ENCODE peak calls at places on chromosome 2, in eight cellular contexts. Z is kidney, C is suprapubic skin, D is heart left ventricle, Q is neural progenitor cell, P is gastrocnemius medialis, Y is heart right ventricle, A is ascending aorta. B is an unnamed sample.
A peak's percentile ranks its signal among the peaks of the same experiment; 100 is the strongest.

GRCh38 chr2:114784890-114785583 is 342.6 kb downstream of the DPP10 start:
- DNase-seq in P (no peak), D (no peak), A (no peak), Z (no peak), C (no peak), Q (no peak), Y (no peak), B (no peak)

GRCh38 chr2:170576296-170576695 is 138.8 kb upstream of the SP5 start:
- DNase-seq in A (no peak), Z (no peak), P (no peak), D (no peak), Q (no peak), Y (no peak), C (no peak), B (no peak)

GRCh38 chr2:98269274-98269673 is 77.0 kb upstream of the CNGA3 start:
- DNase-seq in Q (peak; percentile 66), C (no peak), P (no peak), D (no peak), A (no peak), Y (no peak), Z (no peak), B (peak; percentile 62)

GRCh38 chr2:222993920-222994650 is 57.9 kb upstream of the KCNE4 start:
- DNase-seq in P (peak; percentile 89), C (peak; percentile 86), Q (no peak), D (peak; percentile 89), A (peak; percentile 94), Y (peak; percentile 68), Z (peak; percentile 85), B (no peak)

GRCh38 chr2:23762141-23762540 is 164.8 kb downstream of the ATAD2B start:
- DNase-seq in C (no peak), D (no peak), A (no peak), Y (no peak), Z (no peak), P (no peak), Q (no peak), B (no peak)

GRCh38 chr2:174681099-174681982 is 82.9 kb downstream of the CHRNA1 start:
- DNase-seq in Y (no peak), P (no peak), C (no peak), Z (no peak), A (no peak), D (no peak), Q (peak; percentile 56), B (no peak)

GRCh38 chr2:120442923-120443571 is 97.1 kb downstream of the INHBB start:
- DNase-seq in Z (peak; percentile 89), Q (peak; percentile 86), D (no peak), P (no peak), A (no peak), Y (no peak), C (peak; percentile 73), B (peak; percentile 47)

GRCh38 chr2:120227111-120227991 is 4.2 kb upstream of the TMEM185B start:
- DNase-seq in Y (no peak), C (peak; percentile 56), P (no peak), Z (peak; percentile 31), Q (no peak), A (peak; percentile 52), D (no peak), B (no peak)

GRCh38 chr2:127422631-127423475 is 4.6 kb downstream of the PROC start:
- DNase-seq in Y (no peak), D (no peak), A (no peak), C (no peak), Q (peak; percentile 79), P (no peak), Z (no peak), B (peak; percentile 15)

GRCh38 chr2:25386662-25387478 is 45.1 kb upstream of the DNMT3A start:
- DNase-seq in P (no peak), A (no peak), Y (no peak), Q (no peak), D (no peak), C (no peak), Z (no peak), B (no peak)

GRCh38 chr2:111698743-111699554 is 185.0 kb downstream of the ANAPC1 start:
- DNase-seq in C (peak; percentile 81), A (peak; percentile 83), D (peak; percentile 65), Y (peak; percentile 31), P (peak; percentile 79), Z (peak; percentile 89), Q (no peak), B (no peak)

GRCh38 chr2:57862153-57862552 is 184.5 kb upstream of the VRK2 start:
- DNase-seq in A (no peak), Q (no peak), Z (no peak), Y (no peak), D (no peak), C (no peak), P (no peak), B (no peak)

GRCh38 chr2:99864561-99865216 is 277.7 kb downstream of the AFF3 start:
- DNase-seq in P (peak; percentile 11), Z (no peak), D (no peak), A (no peak), Y (no peak), C (no peak), Q (no peak), B (no peak)

GRCh38 chr2:39379643-39380524 is 57.2 kb downstream of the MAP4K3 start:
- DNase-seq in Q (peak; percentile 43), C (no peak), D (no peak), Z (no peak), Y (no peak), P (peak; percentile 12), A (no peak), B (no peak)

GRCh38 chr2:28895189-28895893 is 874 bp downstream of the WDR43 start:
- DNase-seq in P (peak; percentile 29), Q (peak; percentile 17), C (peak; percentile 70), A (peak; percentile 65), Y (no peak), D (peak; percentile 39), Z (peak; percentile 72), B (no peak)

GRCh38 chr2:55916473-55917049 is 7.0 kb downstream of the EFEMP1 start:
- DNase-seq in Q (no peak), A (no peak), Z (no peak), Y (no peak), P (no peak), C (no peak), D (no peak), B (no peak)
- H3K4me3 ChIP-seq in Q (no peak overlapping the region), A (peak overlapping the region; percentile 36), Z (no peak overlapping the region), Y (no peak overlapping the region), P (no peak overlapping the region), C (no peak overlapping the region), D (no peak overlapping the region), B (no peak overlapping the region)

DNA sequence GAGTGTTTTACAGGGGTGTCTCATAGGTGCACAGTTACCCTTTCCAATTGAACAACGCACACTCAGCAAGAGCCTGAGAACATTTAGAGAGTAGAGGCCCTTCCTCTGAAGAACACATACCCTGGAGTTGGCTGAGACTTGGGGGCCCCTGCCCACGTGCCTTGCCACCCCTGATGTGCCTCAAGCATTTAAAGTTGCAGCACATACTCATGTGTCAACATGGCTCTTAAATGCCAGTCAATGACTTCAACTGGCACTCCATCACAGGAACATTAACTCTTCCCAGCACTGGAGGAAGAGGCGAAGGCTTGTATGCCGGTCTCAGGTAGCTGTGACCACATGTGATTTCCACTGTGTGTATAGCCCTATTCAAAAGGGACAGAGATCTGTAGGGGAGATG is 57.4 kb downstream of the SPRED2 start:
- DNase-seq in Y (no peak), P (no peak), D (no peak), A (no peak), C (no peak), Q (no peak), Z (no peak), B (no peak)
- H3K4me1 ChIP-seq in Y (peaks cover 77% of the 10 kb centered on the region), P (peaks cover 19% of the 10 kb centered on the region), D (no peaks in the 10 kb centered on the region), A (no peaks in the 10 kb centered on the region), C (peaks cover 19% of the 10 kb centered on the region), Q (peaks cover 31% of the 10 kb centered on the region), Z (peaks cover 13% of the 10 kb centered on the region), B (peaks cover 2% of the 10 kb centered on the region)

DNA sequence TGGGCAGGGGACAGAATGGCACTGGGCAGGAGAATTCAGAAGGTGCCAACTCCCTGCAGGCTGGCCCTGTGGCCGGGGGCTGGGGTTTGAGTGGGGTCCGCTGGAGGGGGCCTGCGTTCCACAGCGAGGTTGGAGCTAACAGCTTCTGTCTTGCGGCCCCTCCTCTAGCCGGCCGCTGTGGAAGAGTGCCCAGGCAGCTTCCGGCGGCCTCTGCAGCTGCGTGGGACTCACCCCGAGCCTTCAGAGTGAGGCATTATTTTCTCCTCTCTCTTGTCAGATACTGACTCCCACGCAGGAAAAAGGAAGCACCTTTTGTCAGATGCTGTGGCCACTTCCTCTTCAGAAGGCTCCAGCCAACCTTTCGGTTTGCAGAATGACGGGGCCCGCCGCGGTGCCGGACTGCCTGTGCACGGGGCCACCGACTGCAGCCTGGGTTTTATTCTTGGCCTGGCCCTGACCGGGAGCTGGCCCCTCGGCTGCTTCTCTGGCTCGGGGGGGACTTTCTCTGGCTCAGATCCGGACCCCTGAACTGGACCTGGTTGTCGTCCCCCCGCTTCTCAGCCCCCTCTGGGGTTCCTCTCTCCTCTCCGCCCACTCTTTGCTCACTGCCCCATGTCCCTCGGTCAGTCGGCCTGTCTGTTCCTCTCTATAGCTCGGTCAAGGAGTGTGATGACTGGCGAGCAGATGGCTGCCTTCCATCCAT is 40.1 kb downstream of the ARHGAP25 start:
- DNase-seq in Z (peak; percentile 90), C (no peak), A (peak; percentile 70), Y (peak; percentile 70), D (peak; percentile 74), P (no peak), Q (no peak), B (no peak)
- H3K4me3 ChIP-seq in Z (peak overlapping the region; percentile 52), C (peak overlapping the region; percentile 27), A (peak overlapping the region; percentile 23), Y (peak overlapping the region; percentile 38), D (peak overlapping the region; percentile 62), P (peak overlapping the region; percentile 44), Q (no peak overlapping the region), B (no peak overlapping the region)

DNA sequence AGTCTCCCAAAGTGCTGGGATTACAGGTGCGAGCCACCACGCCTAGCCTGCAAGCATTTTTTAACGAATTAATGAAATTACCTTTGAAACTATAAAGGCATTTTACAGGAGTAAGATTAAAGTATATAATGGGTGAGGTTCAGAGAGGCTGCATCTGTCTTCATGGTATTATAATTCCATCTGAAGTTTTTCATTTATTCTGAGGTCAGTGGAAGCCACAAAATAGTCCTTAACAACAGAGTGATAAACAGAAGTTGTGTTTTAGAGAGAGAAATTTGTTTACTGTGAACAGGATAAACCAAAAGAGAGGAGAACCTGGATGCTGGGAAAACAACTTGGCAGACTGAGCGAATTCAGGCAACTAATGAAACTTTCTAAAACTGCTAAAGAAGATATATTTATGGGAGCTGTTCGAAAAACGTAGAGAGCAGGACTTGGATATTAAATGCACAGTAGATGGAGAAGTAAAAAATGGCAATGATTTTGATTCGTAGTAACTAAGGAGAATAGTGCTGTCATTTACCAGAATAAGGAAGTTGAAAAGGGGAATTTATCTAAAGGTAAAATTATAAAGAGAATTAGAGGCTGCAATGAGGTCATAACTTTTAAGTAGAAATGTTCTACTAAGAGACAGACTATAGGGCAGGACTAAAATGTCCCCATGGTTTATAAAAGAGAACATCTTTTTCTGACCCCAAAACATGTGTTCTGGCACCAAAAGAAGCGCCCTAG is 37.9 kb upstream of the ITGA4 start:
- DNase-seq in Y (no peak), Z (no peak), Q (no peak), D (no peak), A (no peak), P (no peak), C (no peak), B (no peak)
- H3K4me1 ChIP-seq in Y (no peaks in the 10 kb centered on the region), Z (no peaks in the 10 kb centered on the region), Q (peaks cover 21% of the 10 kb centered on the region), D (no peaks in the 10 kb centered on the region), A (no peaks in the 10 kb centered on the region), P (no peaks in the 10 kb centered on the region), C (no peaks in the 10 kb centered on the region), B (no peaks in the 10 kb centered on the region)

B was measured in NT2/D1.